ENCODE peak calls at places on chromosome 10, in ten cellular contexts. One of them, this sample, is unnamed.

GRCh38 chr10:12847361-12847975 is 154.0 kb downstream of the CCDC3 start:
- DNase-seq in right atrium auricular region: peak; percentile 51
- DNase-seq in mammary epithelial cell: no peak
- DNase-seq in heart left ventricle: no peak
- DNase-seq in ovary: no peak
- DNase-seq in cardiac muscle cell: peak; percentile 26
- DNase-seq in stomach: no peak
- DNase-seq in IMR-90: no peak
- DNase-seq in CD8-positive, alpha-beta T cell: no peak
- DNase-seq in lower lobe of right lung: no peak
- DNase-seq in this sample: no peak

GRCh38 chr10:126097558-126098215 is 201.3 kb downstream of the FANK1 start:
- DNase-seq in right atrium auricular region: peak; percentile 46
- DNase-seq in IMR-90: no peak
- DNase-seq in CD8-positive, alpha-beta T cell: no peak
- DNase-seq in ovary: no peak
- DNase-seq in mammary epithelial cell: no peak
- DNase-seq in stomach: no peak
- DNase-seq in cardiac muscle cell: no peak
- DNase-seq in heart left ventricle: no peak
- DNase-seq in lower lobe of right lung: no peak
- DNase-seq in this sample: no peak

GRCh38 chr10:89888647-89889046 is 187.3 kb downstream of the KIF20B start:
- DNase-seq in IMR-90: no peak
- DNase-seq in cardiac muscle cell: no peak
- DNase-seq in stomach: no peak
- DNase-seq in ovary: no peak
- DNase-seq in lower lobe of right lung: no peak
- DNase-seq in heart left ventricle: no peak
- DNase-seq in CD8-positive, alpha-beta T cell: no peak
- DNase-seq in right atrium auricular region: no peak
- DNase-seq in mammary epithelial cell: no peak
- DNase-seq in this sample: no peak

GRCh38 chr10:63208981-63209380 is 75.9 kb downstream of the NRBF2 start:
- DNase-seq in stomach: no peak
- DNase-seq in lower lobe of right lung: no peak
- DNase-seq in ovary: no peak
- DNase-seq in heart left ventricle: no peak
- DNase-seq in CD8-positive, alpha-beta T cell: no peak
- DNase-seq in cardiac muscle cell: peak; percentile 55
- DNase-seq in mammary epithelial cell: no peak
- DNase-seq in IMR-90: peak; percentile 75
- DNase-seq in right atrium auricular region: no peak
- DNase-seq in this sample: no peak

GRCh38 chr10:11853468-11853867 is 30.3 kb downstream of the PROSER2 start:
- DNase-seq in ovary: no peak
- DNase-seq in right atrium auricular region: no peak
- DNase-seq in CD8-positive, alpha-beta T cell: no peak
- DNase-seq in lower lobe of right lung: no peak
- DNase-seq in cardiac muscle cell: no peak
- DNase-seq in stomach: no peak
- DNase-seq in heart left ventricle: no peak
- DNase-seq in mammary epithelial cell: no peak
- DNase-seq in IMR-90: no peak
- DNase-seq in this sample: no peak

GRCh38 chr10:132130286-132131265 is 56.2 kb upstream of the DPYSL4 start:
- DNase-seq in CD8-positive, alpha-beta T cell: no peak
- DNase-seq in IMR-90: no peak
- DNase-seq in ovary: no peak
- DNase-seq in stomach: no peak
- DNase-seq in lower lobe of right lung: peak; percentile 20
- DNase-seq in right atrium auricular region: no peak
- DNase-seq in heart left ventricle: peak; percentile 60
- DNase-seq in mammary epithelial cell: no peak
- DNase-seq in cardiac muscle cell: no peak
- DNase-seq in this sample: peak; percentile 24

GRCh38 chr10:20688797-20689544 is 208.1 kb downstream of the NEBL start:
- DNase-seq in lower lobe of right lung: no peak
- DNase-seq in IMR-90: no peak
- DNase-seq in cardiac muscle cell: no peak
- DNase-seq in right atrium auricular region: no peak
- DNase-seq in heart left ventricle: no peak
- DNase-seq in CD8-positive, alpha-beta T cell: no peak
- DNase-seq in mammary epithelial cell: no peak
- DNase-seq in ovary: no peak
- DNase-seq in stomach: no peak
- DNase-seq in this sample: no peak

GRCh38 chr10:1638889-1639418 is 98.4 kb downstream of the ADARB2 start:
- DNase-seq in heart left ventricle: no peak
- DNase-seq in CD8-positive, alpha-beta T cell: no peak
- DNase-seq in mammary epithelial cell: no peak
- DNase-seq in ovary: no peak
- DNase-seq in IMR-90: no peak
- DNase-seq in stomach: peak; percentile 34
- DNase-seq in lower lobe of right lung: no peak
- DNase-seq in cardiac muscle cell: no peak
- DNase-seq in right atrium auricular region: peak; percentile 49
- DNase-seq in this sample: no peak

GRCh38 chr10:108363566-108363965 is 1199.1 kb upstream of the SORCS1 start:
- DNase-seq in mammary epithelial cell: no peak
- DNase-seq in stomach: no peak
- DNase-seq in right atrium auricular region: no peak
- DNase-seq in cardiac muscle cell: no peak
- DNase-seq in IMR-90: no peak
- DNase-seq in ovary: no peak
- DNase-seq in heart left ventricle: no peak
- DNase-seq in lower lobe of right lung: no peak
- DNase-seq in CD8-positive, alpha-beta T cell: no peak
- DNase-seq in this sample: no peak
- H3K4me1 ChIP-seq in mammary epithelial cell: peaks cover 18% of the 10 kb centered on the region
- H3K4me1 ChIP-seq in stomach: no peaks in the 10 kb centered on the region
- H3K4me1 ChIP-seq in right atrium auricular region: no peaks in the 10 kb centered on the region
- H3K4me1 ChIP-seq in cardiac muscle cell: no peaks in the 10 kb centered on the region
- H3K4me1 ChIP-seq in IMR-90: no peaks in the 10 kb centered on the region
- H3K4me1 ChIP-seq in ovary: no peaks in the 10 kb centered on the region
- H3K4me1 ChIP-seq in heart left ventricle: no peaks in the 10 kb centered on the region
- H3K4me1 ChIP-seq in lower lobe of right lung: no peaks in the 10 kb centered on the region
- H3K4me1 ChIP-seq in CD8-positive, alpha-beta T cell: no peaks in the 10 kb centered on the region
- H3K4me1 ChIP-seq in this sample: no peaks in the 10 kb centered on the region

DNA sequence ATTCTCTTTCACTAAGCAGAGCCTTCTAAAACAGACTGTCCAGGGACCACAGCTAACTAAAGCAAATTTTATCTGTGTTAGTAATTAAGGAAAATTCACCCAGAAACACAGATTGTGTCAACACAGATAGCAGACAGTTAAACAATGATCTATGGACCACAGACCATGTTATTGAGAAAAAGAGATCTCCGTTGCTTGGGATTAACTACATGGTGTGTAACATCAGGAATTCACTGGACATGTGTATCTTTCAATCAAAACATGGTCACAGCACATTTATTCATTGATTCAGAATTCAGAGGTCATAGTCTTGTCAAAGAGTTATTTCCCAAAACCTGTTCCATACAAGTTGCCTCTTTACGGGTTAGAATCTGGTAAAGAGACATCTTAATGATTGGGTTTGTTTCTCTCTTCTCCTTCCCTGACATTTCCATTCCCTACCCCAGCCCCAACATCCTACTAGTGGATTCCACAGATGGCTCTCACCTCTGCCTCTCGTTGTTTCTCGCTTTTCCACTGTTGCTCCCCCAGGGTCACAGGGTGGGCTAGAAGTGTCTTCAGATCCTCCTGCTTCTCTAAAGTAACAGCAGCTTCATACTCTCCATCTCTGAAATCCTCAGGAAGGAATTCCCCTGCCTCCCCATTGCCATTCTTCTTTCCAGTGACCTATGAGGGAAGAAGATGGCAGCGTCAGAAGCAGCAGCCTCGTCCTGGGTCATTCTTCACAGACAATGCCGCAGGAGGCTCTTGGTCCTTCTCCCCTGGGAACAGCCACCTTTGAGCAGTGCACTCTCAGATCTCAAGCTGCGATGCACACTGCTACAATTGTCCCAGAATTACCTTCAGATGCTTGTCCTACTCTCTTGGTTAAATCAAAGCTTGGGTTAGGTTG is 958 bp downstream of the ANKRD1 start:
- DNase-seq in stomach: no peak
- DNase-seq in heart left ventricle: no peak
- DNase-seq in mammary epithelial cell: no peak
- DNase-seq in CD8-positive, alpha-beta T cell: no peak
- DNase-seq in lower lobe of right lung: no peak
- DNase-seq in cardiac muscle cell: no peak
- DNase-seq in right atrium auricular region: no peak
- DNase-seq in IMR-90: no peak
- DNase-seq in ovary: no peak
- DNase-seq in this sample: no peak
- H3K4me3 ChIP-seq in stomach: no peak overlapping the region
- H3K4me3 ChIP-seq in heart left ventricle: peak overlapping the region; percentile 56
- H3K4me3 ChIP-seq in mammary epithelial cell: no peak overlapping the region
- H3K4me3 ChIP-seq in CD8-positive, alpha-beta T cell: no peak overlapping the region
- H3K4me3 ChIP-seq in lower lobe of right lung: no peak overlapping the region
- H3K4me3 ChIP-seq in cardiac muscle cell: peak overlapping the region; percentile 16
- H3K4me3 ChIP-seq in right atrium auricular region: peak overlapping the region; percentile 54
- H3K4me3 ChIP-seq in IMR-90: no peak overlapping the region
- H3K4me3 ChIP-seq in ovary: no peak overlapping the region
- H3K4me3 ChIP-seq in this sample: no peak overlapping the region

GRCh38 chr10:94223702-94224370 is 138.9 kb downstream of the NOC3L start:
- DNase-seq in CD8-positive, alpha-beta T cell: no peak
- DNase-seq in ovary: peak; percentile 48
- DNase-seq in cardiac muscle cell: no peak
- DNase-seq in stomach: no peak
- DNase-seq in lower lobe of right lung: no peak
- DNase-seq in IMR-90: no peak
- DNase-seq in right atrium auricular region: no peak
- DNase-seq in heart left ventricle: no peak
- DNase-seq in mammary epithelial cell: no peak
- DNase-seq in this sample: peak; percentile 30

GRCh38 chr10:94220717-94221116 is 142.0 kb downstream of the NOC3L start:
- DNase-seq in lower lobe of right lung: no peak
- DNase-seq in stomach: no peak
- DNase-seq in ovary: no peak
- DNase-seq in right atrium auricular region: no peak
- DNase-seq in CD8-positive, alpha-beta T cell: no peak
- DNase-seq in mammary epithelial cell: no peak
- DNase-seq in heart left ventricle: no peak
- DNase-seq in cardiac muscle cell: no peak
- DNase-seq in IMR-90: no peak
- DNase-seq in this sample: no peak

GRCh38 chr10:94230134-94230785 is 132.5 kb downstream of the NOC3L start:
- DNase-seq in lower lobe of right lung: no peak
- DNase-seq in cardiac muscle cell: no peak
- DNase-seq in stomach: no peak
- DNase-seq in CD8-positive, alpha-beta T cell: no peak
- DNase-seq in ovary: no peak
- DNase-seq in IMR-90: no peak
- DNase-seq in heart left ventricle: no peak
- DNase-seq in right atrium auricular region: no peak
- DNase-seq in mammary epithelial cell: no peak
- DNase-seq in this sample: no peak

GRCh38 chr10:94224656-94225055 is 138.1 kb downstream of the NOC3L start:
- DNase-seq in ovary: no peak
- DNase-seq in stomach: no peak
- DNase-seq in CD8-positive, alpha-beta T cell: no peak
- DNase-seq in IMR-90: peak; percentile 85
- DNase-seq in heart left ventricle: no peak
- DNase-seq in mammary epithelial cell: peak; percentile 63
- DNase-seq in lower lobe of right lung: no peak
- DNase-seq in cardiac muscle cell: no peak
- DNase-seq in right atrium auricular region: no peak
- DNase-seq in this sample: no peak

DNA sequence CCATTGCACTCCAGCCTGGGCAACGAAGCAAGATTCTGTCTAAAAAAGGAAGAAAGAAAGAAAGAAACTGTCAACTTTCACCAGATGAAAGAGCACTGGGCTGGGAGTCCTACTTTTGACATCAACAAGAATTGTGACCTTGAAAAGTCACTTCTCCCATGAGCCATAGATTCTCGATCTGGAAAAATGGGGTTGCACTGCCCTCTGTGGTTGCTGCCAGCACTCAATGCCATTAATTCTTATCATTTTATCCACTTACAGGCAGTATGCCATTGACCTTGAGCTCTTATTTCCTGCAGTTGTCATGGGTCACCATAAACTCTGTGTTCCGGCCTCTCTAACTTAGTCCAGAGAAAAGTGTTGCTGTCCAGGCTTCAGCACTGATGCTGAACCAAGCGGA is 137.2 kb downstream of the NOC3L start:
- DNase-seq in mammary epithelial cell: no peak
- DNase-seq in cardiac muscle cell: no peak
- DNase-seq in heart left ventricle: no peak
- DNase-seq in IMR-90: no peak
- DNase-seq in CD8-positive, alpha-beta T cell: no peak
- DNase-seq in ovary: no peak
- DNase-seq in lower lobe of right lung: no peak
- DNase-seq in stomach: no peak
- DNase-seq in right atrium auricular region: no peak
- DNase-seq in this sample: no peak
- TF ChIP-seq CTCF in mammary epithelial cell: peak; percentile 39
- TF ChIP-seq CTCF in cardiac muscle cell: peak; percentile 15
- TF ChIP-seq CTCF in heart left ventricle: no peak
- TF ChIP-seq CTCF in IMR-90: peak; percentile 31
- TF ChIP-seq CTCF in CD8-positive, alpha-beta T cell: no peak
- TF ChIP-seq CTCF in ovary: no peak
- TF ChIP-seq CTCF in lower lobe of right lung: peak; percentile 22
- TF ChIP-seq CTCF in stomach: no peak
- TF ChIP-seq CTCF in right atrium auricular region: no peak
- TF ChIP-seq CTCF in this sample: no peak

GRCh38 chr10:125035136-125035535 is 93.2 kb downstream of the ZRANB1 start:
- DNase-seq in lower lobe of right lung: no peak
- DNase-seq in cardiac muscle cell: no peak
- DNase-seq in ovary: no peak
- DNase-seq in mammary epithelial cell: peak; percentile 83
- DNase-seq in CD8-positive, alpha-beta T cell: no peak
- DNase-seq in stomach: no peak
- DNase-seq in right atrium auricular region: no peak
- DNase-seq in IMR-90: peak; percentile 98
- DNase-seq in heart left ventricle: no peak
- DNase-seq in this sample: no peak

GRCh38 chr10:125034671-125035070 is 92.7 kb downstream of the ZRANB1 start:
- DNase-seq in cardiac muscle cell: no peak
- DNase-seq in lower lobe of right lung: peak; percentile 35
- DNase-seq in IMR-90: no peak
- DNase-seq in right atrium auricular region: no peak
- DNase-seq in mammary epithelial cell: no peak
- DNase-seq in stomach: no peak
- DNase-seq in ovary: peak; percentile 32
- DNase-seq in CD8-positive, alpha-beta T cell: no peak
- DNase-seq in heart left ventricle: no peak
- DNase-seq in this sample: no peak

GRCh38 chr10:125032474-125032873 is 90.6 kb downstream of the ZRANB1 start:
- DNase-seq in cardiac muscle cell: no peak
- DNase-seq in ovary: no peak
- DNase-seq in lower lobe of right lung: no peak
- DNase-seq in right atrium auricular region: no peak
- DNase-seq in stomach: no peak
- DNase-seq in IMR-90: no peak
- DNase-seq in heart left ventricle: no peak
- DNase-seq in mammary epithelial cell: no peak
- DNase-seq in CD8-positive, alpha-beta T cell: no peak
- DNase-seq in this sample: no peak

GRCh38 chr10:125035588-125036298 is 93.8 kb downstream of the ZRANB1 start:
- DNase-seq in ovary: peak; percentile 28
- DNase-seq in lower lobe of right lung: no peak
- DNase-seq in heart left ventricle: no peak
- DNase-seq in IMR-90: no peak
- DNase-seq in CD8-positive, alpha-beta T cell: no peak
- DNase-seq in right atrium auricular region: no peak
- DNase-seq in mammary epithelial cell: no peak
- DNase-seq in stomach: no peak
- DNase-seq in cardiac muscle cell: no peak
- DNase-seq in this sample: no peak

DNA sequence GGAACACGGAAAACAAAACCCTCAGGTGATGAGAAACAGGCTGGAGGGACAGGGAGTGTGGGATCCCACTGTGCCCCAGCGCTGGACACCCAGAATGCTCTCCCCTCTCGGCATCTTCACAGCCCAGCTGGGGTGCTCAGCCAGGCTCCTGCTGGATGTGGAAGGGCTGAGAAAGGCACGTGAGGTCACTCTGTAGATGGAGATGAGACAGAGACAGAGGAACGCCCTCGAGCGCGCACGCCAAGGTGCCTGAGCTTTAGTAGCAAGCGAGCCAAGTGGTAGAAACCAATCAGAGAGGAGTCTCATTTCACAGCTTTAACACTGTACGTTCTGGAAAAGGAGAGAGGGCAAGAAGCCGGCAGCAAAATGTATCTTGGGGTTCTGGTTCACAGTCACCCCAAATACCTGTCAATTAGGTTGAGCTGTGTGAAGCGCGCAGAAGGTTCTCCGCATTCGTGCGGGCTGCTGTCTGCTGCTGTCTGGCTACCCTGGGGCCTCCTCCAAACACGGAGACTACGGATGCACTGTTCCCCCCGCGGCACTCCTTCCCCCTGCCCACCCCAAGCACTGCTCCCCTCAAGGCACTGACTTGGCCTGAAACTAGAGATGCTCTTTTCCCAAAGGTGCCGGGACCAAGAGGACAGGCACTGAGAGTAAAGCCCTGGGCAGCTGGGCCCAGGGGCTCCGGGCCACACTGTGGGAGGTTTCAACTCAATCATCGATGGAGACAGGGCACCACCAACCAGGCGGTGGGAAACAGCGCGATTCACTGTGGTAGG is 91.4 kb downstream of the ZRANB1 start:
- DNase-seq in ovary: peak; percentile 27
- DNase-seq in mammary epithelial cell: no peak
- DNase-seq in CD8-positive, alpha-beta T cell: no peak
- DNase-seq in lower lobe of right lung: no peak
- DNase-seq in IMR-90: no peak
- DNase-seq in stomach: no peak
- DNase-seq in right atrium auricular region: no peak
- DNase-seq in cardiac muscle cell: no peak
- DNase-seq in heart left ventricle: peak; percentile 28
- DNase-seq in this sample: no peak
- H3K4me1 ChIP-seq in ovary: peaks cover 9% of the 10 kb centered on the region
- H3K4me1 ChIP-seq in mammary epithelial cell: peaks cover 41% of the 10 kb centered on the region
- H3K4me1 ChIP-seq in CD8-positive, alpha-beta T cell: no peaks in the 10 kb centered on the region
- H3K4me1 ChIP-seq in lower lobe of right lung: peaks cover 47% of the 10 kb centered on the region
- H3K4me1 ChIP-seq in IMR-90: peaks cover 34% of the 10 kb centered on the region
- H3K4me1 ChIP-seq in stomach: peaks cover 42% of the 10 kb centered on the region
- H3K4me1 ChIP-seq in right atrium auricular region: no peaks in the 10 kb centered on the region
- H3K4me1 ChIP-seq in cardiac muscle cell: no peaks in the 10 kb centered on the region
- H3K4me1 ChIP-seq in heart left ventricle: peaks cover 48% of the 10 kb centered on the region
- H3K4me1 ChIP-seq in this sample: peaks cover 11% of the 10 kb centered on the region

This sample was measured in mucosa of descending colon.